ENCODE peak calls at places on chromosomes 5 and 9, in six cellular contexts. O is H1, I is SK-N-SH, C is transverse colon, A is sigmoid colon, N is tibial nerve. W is an unnamed sample. For H3K9me3 and H3K27me3, the result is how much of the 10 kb centered on the place peaks cover.

GRCh38 chr9:136517012-136517743 is 28.7 kb downstream of the NOTCH1 start:
- DNase-seq in C (no peak), I (no peak), O (no peak), A (no peak), N (no peak), W (no peak)

GRCh38 chr5:81825237-81825636 is 74.3 kb upstream of the SSBP2 start:
- DNase-seq in C (peak), I (no peak), N (peak), O (no peak), A (peak), W (no peak)

GRCh38 chr5:119179857-119180641 is 109.2 kb downstream of the DMXL1 start:
- DNase-seq in I (no peak), A (no peak), O (no peak), N (no peak), C (no peak), W (no peak)

GRCh38 chr9:81776390-81776789 is 87.0 kb upstream of the TLE1 start:
- DNase-seq in A (no peak), N (no peak), C (peak), I (peak), O (no peak), W (no peak)

GRCh38 chr5:117380316-117380715 is 805.7 kb upstream of the SEMA6A start:
- DNase-seq in C (no peak), A (no peak), I (no peak), N (no peak), O (no peak), W (no peak)

GRCh38 chr9:16126042-16126441 is 573.2 kb downstream of the CCDC171 start:
- DNase-seq in O (no peak), I (no peak), A (no peak), C (no peak), N (no peak), W (no peak)

GRCh38 chr5:88248094-88248493 is 20.6 kb downstream of the TMEM161B start:
- DNase-seq in O (no peak), I (no peak), A (no peak), N (no peak), C (no peak), W (no peak)

GRCh38 chr5:106408141-106408540 is 1262.6 kb downstream of the EFNA5 start:
- DNase-seq in I (no peak), O (no peak), N (no peak), C (no peak), A (no peak), W (no peak)

GRCh38 chr9:126023962-126024361 is 276.8 kb downstream of the PBX3 start:
- DNase-seq in N (no peak), C (no peak), A (no peak), O (no peak), I (no peak), W (no peak)

GRCh38 chr5:54449923-54450322 is 5.6 kb upstream of the HSPB3 start:
- DNase-seq in O (no peak), A (no peak), N (no peak), I (no peak), C (no peak), W (no peak)

GRCh38 chr5:56637321-56637920 is 177.9 kb upstream of the MAP3K1 start:
- DNase-seq in O (no peak), I (peak), C (no peak), N (no peak), A (no peak), W (no peak)

GRCh38 chr9:75147638-75148037 is 59.3 kb downstream of the OSTF1 start:
- DNase-seq in N (no peak), I (no peak), C (no peak), O (no peak), A (no peak), W (no peak)

GRCh38 chr5:67402526-67402925 is 205.9 kb upstream of the CD180 start:
- DNase-seq in A (no peak), O (no peak), I (no peak), N (no peak), C (no peak), W (no peak)

GRCh38 chr9:109742759-109743388 is 37.1 kb upstream of the PALM2AKAP2 start:
- DNase-seq in N (no peak), A (no peak), O (no peak), I (no peak), C (no peak), W (no peak)

GRCh38 chr5:150670275-150670960 is 9.4 kb downstream of the MYOZ3 start:
- DNase-seq in N (no peak), I (no peak), A (no peak), C (no peak), O (no peak), W (peak)

GRCh38 chr9:77806697-77807096 is 158.6 kb upstream of the GNA14 start:
- DNase-seq in A (no peak), N (no peak), C (no peak), I (no peak), O (no peak), W (no peak)

GRCh38 chr9:77808750-77809079 is 160.6 kb upstream of the GNA14 start:
- DNase-seq in I (no peak), N (no peak), O (no peak), C (no peak), A (no peak), W (no peak)

GRCh38 chr9:77807846-77808749 is 160.0 kb upstream of the GNA14 start:
- DNase-seq in A (no peak), N (no peak), I (no peak), C (no peak), O (no peak), W (no peak)

GRCh38 chr9:77805810-77806209 is 157.7 kb upstream of the GNA14 start:
- DNase-seq in C (no peak), A (no peak), O (no peak), I (no peak), N (no peak), W (no peak)

DNA sequence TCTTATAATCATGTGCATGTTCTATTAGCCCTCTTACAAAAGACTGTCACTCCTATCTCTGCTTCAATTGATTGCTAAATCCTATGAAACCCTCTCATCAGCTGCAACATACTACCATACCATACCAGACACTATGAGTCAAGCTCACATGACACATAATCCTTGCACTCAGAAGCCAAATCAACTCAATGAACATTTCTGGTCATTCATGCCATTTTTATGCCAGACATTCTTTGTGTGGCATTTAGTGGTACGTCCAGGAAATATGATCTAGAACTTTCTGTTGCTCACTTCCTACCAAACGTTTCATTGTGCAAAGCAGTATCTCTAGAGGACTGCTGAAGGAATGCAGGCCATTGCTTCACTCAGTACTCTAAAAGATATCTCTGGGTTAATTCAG is 159.2 kb upstream of the GNA14 start:
- DNase-seq in O (no peak), N (no peak), A (no peak), C (no peak), I (no peak), W (no peak)
- TF ChIP-seq EP300 in O (no peak), N (no peak), A (no peak), C (no peak), I (peak), W (no peak)

GRCh38 chr9:123914517-123915199 is 15.3 kb downstream of the DENND1A start:
- DNase-seq in C (no peak), O (no peak), A (no peak), N (no peak), I (no peak), W (peak)

GRCh38 chr9:123912167-123912897 is 17.6 kb downstream of the DENND1A start:
- DNase-seq in A (no peak), I (no peak), C (no peak), O (no peak), N (no peak), W (peak)

DNA sequence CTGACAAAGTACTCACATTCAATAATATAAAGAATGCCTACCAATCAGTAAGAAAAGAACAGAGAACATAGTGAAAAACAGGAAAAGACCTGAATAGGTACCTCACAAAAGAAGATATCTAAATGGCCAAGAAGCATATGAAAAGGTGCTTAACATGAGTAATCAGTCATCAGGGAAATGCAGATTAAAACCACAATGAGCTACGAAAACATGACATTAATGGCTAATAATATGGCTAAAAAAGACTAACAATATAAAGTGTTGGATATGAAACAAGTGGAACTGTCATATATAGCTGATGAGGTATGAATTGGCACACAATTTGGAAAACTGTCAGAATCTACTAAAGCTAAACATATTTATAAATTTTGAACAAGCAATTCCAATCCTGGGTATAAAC is 18.9 kb downstream of the DENND1A start:
- DNase-seq in I (no peak), O (no peak), C (no peak), N (no peak), A (no peak), W (no peak)
- H3K9me3 ChIP-seq in I (under half), O (under half), C (under half), N (under half), A (under half), W (under half)

DNA sequence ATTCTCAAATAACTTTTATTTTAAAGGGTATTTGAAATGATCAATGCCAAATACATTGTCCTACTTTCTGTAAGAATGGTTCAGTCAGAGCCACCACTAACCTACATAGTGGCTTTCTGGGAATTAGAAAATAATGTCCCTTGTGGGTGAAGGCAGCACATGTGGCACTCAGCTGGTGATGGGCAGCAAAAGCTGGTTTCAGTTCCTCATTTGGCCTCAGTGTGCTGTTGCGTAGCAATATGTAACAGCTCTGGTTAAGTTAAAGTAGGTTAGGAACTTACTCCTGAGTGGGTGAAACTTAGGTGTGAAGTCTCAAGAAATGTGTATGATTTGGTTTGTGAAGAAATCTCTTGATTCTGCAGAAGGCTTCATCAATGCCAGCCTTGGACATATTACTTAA is 99.6 kb upstream of the SPEF2 start:
- DNase-seq in O (no peak), C (no peak), A (no peak), I (no peak), N (no peak), W (no peak)
- H3K27me3 ChIP-seq in O (under half), C (under half), A (under half), I (under half), N (under half), W (under half)

GRCh38 chr5:69099302-69099701 is 5.5 kb downstream of the SLC30A5 start:
- DNase-seq in A (no peak), I (no peak), C (no peak), O (no peak), N (no peak), W (no peak)

GRCh38 chr5:69092969-69093368 is 845 bp upstream of the SLC30A5 start:
- DNase-seq in O (peak), A (no peak), C (no peak), I (no peak), N (no peak), W (no peak)

GRCh38 chr5:69091771-69092170 is 2.0 kb upstream of the SLC30A5 start:
- DNase-seq in N (no peak), O (no peak), A (no peak), I (no peak), C (no peak), W (no peak)

GRCh38 chr5:69093771-69094570 is at the start of gene SLC30A5:
- DNase-seq in C (peak), O (peak), I (peak), N (peak), A (peak), W (peak)
- TF ChIP-seq EP300 in C (no peak), O (no peak), I (no peak), N (peak), A (no peak), W (no peak)

GRCh38 chr9:88355166-88355565 is 33.1 kb upstream of the SPIN1 start:
- DNase-seq in O (no peak), C (no peak), I (no peak), A (no peak), N (no peak), W (no peak)

GRCh38 chr9:88364706-88365105 is 23.5 kb upstream of the SPIN1 start:
- DNase-seq in I (no peak), A (no peak), N (no peak), C (peak), O (no peak), W (no peak)

DNA sequence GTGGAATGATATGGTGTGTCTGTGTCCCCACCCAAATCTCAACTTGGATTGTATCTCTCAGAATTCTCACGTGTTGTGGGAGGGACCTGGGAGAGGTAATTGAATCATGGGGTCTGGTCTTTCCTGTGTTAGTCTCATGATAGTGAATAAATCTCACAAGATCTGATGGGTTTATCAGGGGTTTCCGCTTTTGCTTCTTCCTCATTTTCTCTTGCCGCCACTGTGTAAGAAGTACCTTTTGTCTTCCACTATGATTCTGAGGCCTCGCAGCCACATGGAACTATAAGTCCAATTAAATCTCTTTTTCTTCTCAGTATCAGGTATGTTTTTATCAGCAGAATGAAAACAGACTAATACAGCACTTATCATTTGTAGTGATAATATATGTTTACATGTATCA is 29.5 kb upstream of the SPIN1 start:
- DNase-seq in N (no peak), O (no peak), I (no peak), A (no peak), C (no peak), W (no peak)
- H3K9me3 ChIP-seq in N (under half), O (under half), I (under half), A (under half), C (under half), W (under half)

DNA sequence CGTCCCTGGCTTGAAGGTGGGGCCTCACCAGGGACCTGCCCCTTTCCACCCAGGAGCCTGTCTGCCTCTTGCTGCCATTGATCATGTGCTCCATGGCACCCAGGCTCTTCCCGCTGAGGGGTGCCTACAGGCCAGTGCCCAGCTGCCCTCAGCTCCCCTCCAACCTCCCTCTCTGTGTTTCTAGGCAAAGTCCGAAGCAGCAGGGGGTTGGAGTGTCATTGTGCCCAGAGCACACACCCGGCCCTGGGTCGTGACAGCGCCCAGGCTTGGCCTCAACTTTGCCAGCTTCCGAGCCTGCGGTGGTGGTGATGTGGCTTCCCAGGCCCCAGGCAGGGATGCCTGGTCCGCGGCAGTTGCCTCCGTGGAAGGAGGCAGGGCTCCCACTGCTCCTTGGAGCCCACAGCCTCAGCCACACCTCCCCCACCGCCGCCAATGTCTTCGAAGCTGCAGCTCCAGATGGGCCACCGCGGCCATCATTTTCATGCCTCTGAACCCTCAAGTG is 52.4 kb downstream of the GTF3C4 start:
- DNase-seq in C (no peak), I (no peak), N (no peak), O (no peak), A (no peak), W (no peak)
- H3K27me3 ChIP-seq in C (under half), I (under half), N (under half), O (under half), A (under half), W (under half)

GRCh38 chr9:94139672-94140417 is 55.6 kb downstream of the PTPDC1 start:
- DNase-seq in O (no peak), I (no peak), N (peak), C (peak), A (peak), W (peak)

GRCh38 chr9:94140791-94141790 is 56.8 kb downstream of the PTPDC1 start:
- DNase-seq in O (no peak), C (no peak), I (no peak), N (no peak), A (no peak), W (no peak)

GRCh38 chr9:94140418-94140780 is 56.1 kb downstream of the PTPDC1 start:
- DNase-seq in C (no peak), I (no peak), O (no peak), A (no peak), N (no peak), W (no peak)

GRCh38 chr9:94134629-94135028 is 50.4 kb downstream of the PTPDC1 start:
- DNase-seq in O (no peak), N (no peak), A (no peak), I (no peak), C (no peak), W (no peak)

DNA sequence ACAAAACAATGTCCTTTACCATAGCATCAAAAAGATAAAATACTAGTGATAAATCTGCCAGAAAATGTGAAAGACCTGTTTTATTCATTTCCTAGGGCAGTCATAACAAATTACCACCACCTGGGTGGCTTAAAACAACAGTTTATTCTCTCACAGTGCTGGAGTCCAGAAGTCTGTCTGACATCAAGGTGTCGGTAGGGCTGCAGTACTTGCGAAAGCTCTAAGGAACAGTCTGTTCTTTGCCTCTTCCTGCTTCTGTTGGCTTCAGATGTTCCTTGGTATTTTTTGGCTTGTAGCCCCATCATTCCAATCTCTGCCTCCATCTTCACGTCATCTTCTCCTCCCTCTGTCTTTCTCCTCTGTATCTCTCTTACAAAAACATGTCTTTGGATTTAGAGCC is 51.0 kb downstream of the PTPDC1 start:
- DNase-seq in N (peak), C (no peak), I (no peak), O (no peak), A (peak), W (no peak)
- TF ChIP-seq EP300 in N (peak), C (peak), I (no peak), O (no peak), A (peak), W (peak)

GRCh38 chr5:34541067-34541466 is 115.1 kb upstream of the RAI14 start:
- DNase-seq in N (no peak), C (no peak), A (no peak), O (no peak), I (no peak), W (no peak)

GRCh38 chr5:34545164-34545563 is 111.0 kb upstream of the RAI14 start:
- DNase-seq in N (no peak), A (no peak), I (no peak), C (no peak), O (no peak), W (no peak)

GRCh38 chr5:34542818-34543217 is 113.3 kb upstream of the RAI14 start:
- DNase-seq in I (no peak), O (no peak), A (no peak), N (no peak), C (no peak), W (no peak)

GRCh38 chr5:34544403-34544802 is 111.7 kb upstream of the RAI14 start:
- DNase-seq in O (no peak), C (no peak), N (no peak), A (no peak), I (no peak), W (no peak)

DNA sequence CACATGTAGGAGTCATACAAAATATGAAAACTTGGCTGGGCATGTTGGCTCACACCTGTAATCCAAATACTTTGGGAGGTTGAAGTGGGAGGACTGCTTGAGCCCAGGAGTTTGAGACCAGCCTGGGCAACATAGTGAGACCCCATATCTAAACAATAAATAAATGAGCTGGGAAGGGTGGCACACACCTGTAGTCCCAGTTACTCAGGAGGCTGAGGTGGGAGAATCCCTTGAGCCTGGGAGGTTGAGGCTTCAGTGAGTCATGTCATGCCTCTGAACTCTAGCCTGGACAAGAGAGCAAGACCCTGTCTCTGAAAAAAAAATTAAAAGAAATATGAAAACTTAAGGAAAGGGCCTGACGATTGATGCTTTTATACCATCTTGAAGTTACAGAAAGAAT is 112.4 kb upstream of the RAI14 start:
- DNase-seq in C (no peak), N (no peak), O (no peak), I (no peak), A (no peak), W (no peak)
- H3K9me3 ChIP-seq in C (under half), N (under half), O (under half), I (under half), A (under half), W (under half)

GRCh38 chr9:27542519-27542918 is 12.9 kb upstream of the MOB3B start:
- DNase-seq in A (no peak), I (no peak), N (no peak), O (no peak), C (no peak), W (no peak)

GRCh38 chr9:27538668-27539067 is 9.1 kb upstream of the MOB3B start:
- DNase-seq in O (no peak), C (no peak), N (no peak), I (no peak), A (no peak), W (peak)

GRCh38 chr9:27540537-27540936 is 10.9 kb upstream of the MOB3B start:
- DNase-seq in I (no peak), O (no peak), A (no peak), N (no peak), C (no peak), W (no peak)

GRCh38 chr9:27539479-27540441 is 10.1 kb upstream of the MOB3B start:
- DNase-seq in O (no peak), N (no peak), C (peak), I (no peak), A (peak), W (no peak)

GRCh38 chr9:27541740-27542139 is 12.1 kb upstream of the MOB3B start:
- DNase-seq in C (no peak), A (no peak), I (no peak), O (no peak), N (no peak), W (no peak)
- H3K27me3 ChIP-seq in C (under half), A (under half), I (under half), O (under half), N (under half), W (under half)

GRCh38 chr5:132463808-132464154 is 26.8 kb downstream of the IRF1 start:
- DNase-seq in N (no peak), O (no peak), A (no peak), I (no peak), C (peak), W (no peak)
- TF ChIP-seq EP300 in N (no peak), O (no peak), A (no peak), I (no peak), C (no peak), W (no peak)